ENCODE peak calls at places on chromosomes 3 and 15, in seven cellular contexts. A is mesenchymal stem cell; B is T-helper 17 cell; G is left cardiac atrium; C is MCF 10A; I is activated T-helper 1 cell treated with anti-CD3 and anti-CD28 coated beads, Interleukin-12 subunit alpha, Interleukin-12 subunit beta, Interleukin-2, Interleukin-4 antibody, amounts not matched to agents 30 ng/mL and 10 ng/mL and 1 ng/mL, durations not matched to agents 14 hours and 24 hours and 36 hours; T is CD4-positive, CD25-positive, alpha-beta regulatory T cell. F is an unnamed sample.

GRCh38 chr3:139780603-139781002 is 102.8 kb upstream of the NMNAT3 start:
- DNase-seq in C (no peak), I (no peak), B (no peak), A (no peak), T (no peak), G (no peak), F (no peak)

GRCh38 chr3:129461461-129462146 is 21.6 kb downstream of the IFT122 start:
- DNase-seq in G (peak; percentile 72), I (no peak), B (no peak), A (peak; percentile 86), T (no peak), C (peak; percentile 97), F (no peak)

GRCh38 chr15:90349072-90349471 is 3.0 kb upstream of the ZNF774 start:
- DNase-seq in C (no peak), I (no peak), T (no peak), B (no peak), A (no peak), G (no peak), F (no peak)

GRCh38 chr3:2920103-2920502 is 190.1 kb downstream of the IL5RA start:
- DNase-seq in A (no peak), C (no peak), B (no peak), T (no peak), G (no peak), I (no peak), F (no peak)

GRCh38 chr3:100310355-100310965 is 24.1 kb upstream of the NIT2 start:
- DNase-seq in G (no peak), A (no peak), I (no peak), B (no peak), C (no peak), T (no peak), F (no peak)

GRCh38 chr3:71495708-71496472 is 87.6 kb downstream of the FOXP1 start:
- DNase-seq in I (peak; percentile 4), T (peak; percentile 79), B (no peak), G (no peak), A (peak; percentile 87), C (peak; percentile 89), F (no peak)

GRCh38 chr3:163707659-163708058 is 1370.6 kb downstream of the SI start:
- DNase-seq in I (no peak), T (no peak), C (no peak), B (no peak), A (no peak), G (no peak), F (no peak)

GRCh38 chr3:159126261-159127020 is 324.6 kb downstream of the MFSD1 start:
- DNase-seq in C (no peak), G (no peak), B (no peak), I (no peak), T (no peak), A (peak; percentile 77), F (no peak)

GRCh38 chr3:121574449-121574848 is 6.7 kb downstream of the ARGFX start:
- DNase-seq in I (no peak), G (no peak), A (peak; percentile 4), T (no peak), B (no peak), C (peak; percentile 78), F (no peak)

GRCh38 chr15:70533931-70534742 is 229.2 kb downstream of the UACA start:
- DNase-seq in A (no peak), C (no peak), G (no peak), I (no peak), B (no peak), T (no peak), F (no peak)

F was measured in left lung.